ENCODE peak calls at places on chromosomes 12 and 14, in nine cellular contexts. L, R, V, D, T, X, J, Y and Q are unnamed samples. For H3K4me1, the result is how much of the 10 kb centered on the place peaks cover.

GRCh38 chr12:121767525-121768016 is 25.9 kb downstream of the RHOF start:
- DNase-seq in J (no peak), Y (no peak), D (peak), X (no peak), R (peak), L (no peak), T (no peak), V (no peak), Q (no peak)

GRCh38 chr14:91419044-91419397 is 1.4 kb upstream of the CCDC88C start:
- DNase-seq in R (no peak), L (no peak), V (no peak), D (no peak), X (no peak), J (no peak), Y (no peak), T (no peak), Q (no peak)

GRCh38 chr12:18375131-18375530 is 113.8 kb downstream of the PIK3C2G start:
- DNase-seq in R (no peak), V (no peak), L (no peak), T (no peak), D (no peak), X (no peak), Y (no peak), J (no peak), Q (no peak)

GRCh38 chr12:96327346-96327745 is 72.9 kb downstream of the CDK17 start:
- DNase-seq in D (no peak), X (no peak), T (no peak), L (no peak), R (no peak), V (no peak), J (no peak), Y (no peak), Q (no peak)

GRCh38 chr14:80636071-80636470 is 305.5 kb downstream of the CEP128 start:
- DNase-seq in R (peak), D (no peak), Y (no peak), J (peak), X (no peak), L (no peak), V (no peak), T (no peak), Q (peak)

GRCh38 chr14:98867146-98867545 is 404.9 kb downstream of the BCL11B start:
- DNase-seq in X (no peak), D (no peak), L (no peak), V (no peak), J (no peak), T (no peak), Y (no peak), R (no peak), Q (no peak)

GRCh38 chr14:99721792-99722516 is 37.9 kb downstream of the CYP46A1 start:
- DNase-seq in D (no peak), X (peak), V (no peak), R (no peak), Y (no peak), L (peak), J (no peak), T (no peak), Q (no peak)

GRCh38 chr14:29274890-29275651 is 508.5 kb downstream of the FOXG1 start:
- DNase-seq in Y (no peak), J (no peak), L (no peak), R (peak), D (no peak), T (no peak), X (no peak), V (no peak), Q (no peak)

GRCh38 chr14:102927346-102927877 is 4.9 kb downstream of the AMN start:
- DNase-seq in R (no peak), D (no peak), T (peak), J (peak), V (peak), X (peak), Y (no peak), L (no peak), Q (peak)

GRCh38 chr14:68487805-68488590 is 304.9 kb downstream of the ZFP36L1 start:
- DNase-seq in X (no peak), D (no peak), J (no peak), R (no peak), Y (peak), V (no peak), T (no peak), L (no peak), Q (no peak)

GRCh38 chr12:4910502-4911315 is 1.0 kb downstream of the KCNA1 start:
- DNase-seq in D (no peak), L (peak), X (no peak), R (peak), V (no peak), Y (no peak), J (peak), T (no peak), Q (no peak)

GRCh38 chr12:6272300-6273208 is 37.9 kb upstream of the PLEKHG6 start:
- DNase-seq in R (no peak), Y (peak), T (no peak), X (peak), J (peak), L (peak), D (no peak), V (no peak), Q (peak)

GRCh38 chr14:81453166-81453766 is 53.1 kb upstream of the STON2 start:
- DNase-seq in Y (peak), L (peak), J (peak), T (peak), X (no peak), R (peak), D (peak), V (peak), Q (no peak)

GRCh38 chr12:27907766-27908165 is 64.8 kb downstream of the PTHLH start:
- DNase-seq in D (no peak), T (no peak), V (no peak), L (no peak), Y (peak), R (no peak), X (no peak), J (no peak), Q (peak)

GRCh38 chr14:53432378-53432802 is 279.3 kb upstream of the DDHD1 start:
- DNase-seq in D (no peak), J (peak), R (peak), Y (peak), T (no peak), L (peak), V (no peak), X (no peak), Q (no peak)

GRCh38 chr14:99475179-99475578 is 5.5 kb downstream of the SETD3 start:
- DNase-seq in X (no peak), V (no peak), D (no peak), Y (no peak), L (peak), J (peak), T (no peak), R (peak), Q (peak)

GRCh38 chr14:25049127-25049558 is 804 bp downstream of the STXBP6 start:
- DNase-seq in V (peak), D (no peak), T (peak), Y (no peak), X (no peak), L (peak), R (peak), J (peak), Q (peak)
- H3K4me1 ChIP-seq in V (under half), D (under half), T (under half), Y (under half), X (under half), L (under half), R (under half), J (under half), Q (under half)

DNA sequence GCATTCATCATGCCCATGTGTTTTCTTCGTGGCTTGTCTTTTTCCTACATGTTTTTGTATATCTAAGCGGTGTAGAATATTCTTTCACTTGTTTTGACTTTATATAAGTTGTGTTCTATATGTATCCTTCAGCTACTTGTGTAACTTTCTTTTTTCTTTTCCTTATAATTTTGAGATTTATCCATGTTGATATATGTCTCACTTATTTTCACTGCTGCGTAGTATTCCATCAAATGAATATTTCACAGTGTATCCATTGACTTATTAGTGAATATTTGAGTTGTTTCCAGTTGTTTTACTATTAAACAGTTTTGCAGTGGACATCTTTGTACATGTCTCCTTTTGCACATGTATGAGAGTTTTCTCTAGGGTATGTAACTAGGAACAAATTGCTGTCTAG is 43.9 kb downstream of the BORCS5 start:
- DNase-seq in T (no peak), J (no peak), L (no peak), R (no peak), Y (no peak), X (no peak), D (no peak), V (no peak), Q (no peak)
- H3K4me1 ChIP-seq in T (under half), J (under half), L (under half), R (under half), Y (under half), X (under half), D (under half), V (under half), Q (under half)

GRCh38 chr12:1920436-1920835 is 2.0 kb upstream of the CACNA2D4 start:
- DNase-seq in Y (no peak), V (peak), X (peak), D (no peak), T (no peak), L (peak), R (no peak), J (no peak), Q (no peak)
- H3K4me1 ChIP-seq in Y (under half), V (under half), X (under half), D (under half), T (under half), L (under half), R (under half), J (under half), Q (under half)

GRCh38 chr12:57227315-57228115 is 2.0 kb upstream of the SHMT2 start:
- DNase-seq in Y (peak), X (no peak), L (no peak), D (no peak), T (no peak), J (peak), V (no peak), R (no peak), Q (no peak)

GRCh38 chr12:57230381-57231155 is 1.1 kb downstream of the SHMT2 start:
- DNase-seq in L (no peak), R (peak), T (no peak), J (no peak), D (no peak), X (peak), Y (no peak), V (no peak), Q (no peak)

GRCh38 chr12:57229634-57230380 is at the start of gene SHMT2:
- DNase-seq in L (peak), J (peak), Y (peak), V (peak), T (peak), X (peak), R (peak), D (peak), Q (no peak)

GRCh38 chr12:57231276-57232021 is 1.9 kb downstream of the SHMT2 start:
- DNase-seq in J (no peak), Y (no peak), X (peak), V (no peak), T (no peak), D (no peak), R (no peak), L (no peak), Q (no peak)

GRCh38 chr12:57229041-57229633 is 374 bp upstream of the SHMT2 start:
- DNase-seq in X (no peak), D (no peak), L (no peak), V (no peak), Y (no peak), R (no peak), J (no peak), T (no peak), Q (no peak)
- H3K4me1 ChIP-seq in X (under half), D (under half), L (under half), V (under half), Y (under half), R (under half), J (under half), T (under half), Q (under half)

DNA sequence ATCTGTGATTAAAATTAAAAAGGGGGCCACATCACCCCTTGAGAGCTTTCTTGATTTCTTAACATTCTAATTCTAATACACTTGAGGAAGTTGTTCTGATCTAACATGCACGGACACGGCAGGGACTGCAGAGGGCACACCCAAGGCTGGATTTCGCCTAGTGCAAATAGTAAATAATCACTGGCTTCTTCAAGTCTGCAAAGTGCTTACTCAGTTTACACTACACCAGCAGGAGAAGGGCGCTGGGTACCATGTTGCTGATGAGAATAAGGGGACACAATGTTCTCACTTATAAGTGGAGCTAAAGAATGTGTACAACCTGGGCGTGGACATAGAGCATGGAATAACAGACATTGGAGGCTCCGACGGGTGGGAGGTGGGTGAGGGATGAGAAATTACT is 34.2 kb downstream of the TBX5 start:
- DNase-seq in L (no peak), T (no peak), D (no peak), J (no peak), Y (no peak), V (no peak), X (no peak), R (no peak), Q (no peak)
- H3K4me1 ChIP-seq in L (under half), T (under half), D (under half), J (under half), Y (under half), V (under half), X (under half), R (under half), Q (under half)